ENCODE peak calls at places on chromosomes 12 and 14, in ten cellular contexts. S, W, B, D, N, V, E, Q, A and J are unnamed samples. For H3K4me1 and H3K9me3, the result is how much of the 10 kb centered on the place peaks cover.

GRCh38 chr14:106802413-106803364 is 1276.3 kb downstream of the TMEM121 start:
- DNase-seq in Q (no peak), D (peak), A (no peak), V (peak), B (no peak), S (no peak), N (peak), W (no peak), E (no peak), J (no peak)

GRCh38 chr14:101098641-101099040 is 195.1 kb upstream of the RTL1 start:
- DNase-seq in B (no peak), S (no peak), W (no peak), E (no peak), V (no peak), A (no peak), N (no peak), Q (no peak), D (peak), J (no peak)

GRCh38 chr14:60632777-60633176 is 16.5 kb downstream of the SIX1 start:
- DNase-seq in V (no peak), D (no peak), A (no peak), N (no peak), W (no peak), B (no peak), Q (no peak), S (no peak), E (no peak), J (no peak)

GRCh38 chr12:46303039-46303666 is 34.3 kb upstream of the SLC38A1 start:
- DNase-seq in N (peak), E (peak), S (no peak), A (peak), W (no peak), Q (no peak), D (peak), V (no peak), B (no peak), J (peak)

GRCh38 chr14:94332063-94332583 is 9.0 kb upstream of the SERPINA6 start:
- DNase-seq in N (no peak), B (no peak), Q (no peak), D (no peak), A (no peak), E (no peak), S (no peak), W (no peak), V (no peak), J (no peak)

GRCh38 chr12:118190266-118190665 is 54.3 kb downstream of the PEBP1 start:
- DNase-seq in A (no peak), S (no peak), N (no peak), Q (peak), D (no peak), V (no peak), W (no peak), B (no peak), E (peak), J (no peak)

GRCh38 chr14:52695481-52696091 is at the start of gene ERO1A:
- DNase-seq in E (peak), V (peak), S (peak), B (peak), N (peak), A (peak), D (peak), Q (peak), W (peak), J (peak)

GRCh38 chr12:131250028-131250950 is 296.6 kb downstream of the ADGRD1 start:
- DNase-seq in W (peak), N (no peak), E (no peak), B (peak), Q (no peak), V (no peak), S (no peak), D (no peak), A (no peak), J (no peak)

GRCh38 chr14:84403585-84403984 is 1126.4 kb upstream of the FLRT2 start:
- DNase-seq in D (peak), Q (peak), B (no peak), S (no peak), A (no peak), N (no peak), V (peak), W (no peak), E (no peak), J (peak)

GRCh38 chr12:114221136-114221838 is 184.7 kb downstream of the TBX5 start:
- DNase-seq in A (no peak), N (no peak), S (no peak), B (no peak), W (no peak), E (peak), V (no peak), D (peak), Q (no peak), J (no peak)

GRCh38 chr12:6113691-6114475 is 10.6 kb downstream of the VWF start:
- DNase-seq in D (peak), B (no peak), E (no peak), A (no peak), N (no peak), Q (no peak), W (no peak), V (no peak), S (no peak), J (no peak)

GRCh38 chr12:1582709-1583050 is 11.7 kb downstream of the FBXL14 start:
- DNase-seq in N (no peak), S (no peak), Q (no peak), A (no peak), W (no peak), E (no peak), B (no peak), D (no peak), V (no peak), J (no peak)

GRCh38 chr12:45670339-45671065 is 59.0 kb upstream of the ARID2 start:
- DNase-seq in D (no peak), W (no peak), Q (no peak), S (no peak), A (no peak), N (no peak), B (no peak), V (no peak), E (peak), J (no peak)

GRCh38 chr14:64337901-64338615 is 43.9 kb upstream of the ESR2 start:
- DNase-seq in V (peak), A (no peak), N (peak), B (no peak), E (peak), D (peak), S (no peak), Q (peak), W (no peak), J (no peak)

GRCh38 chr12:53602176-53602942 is 23.8 kb downstream of the ATF7 start:
- DNase-seq in N (no peak), D (no peak), V (no peak), A (no peak), Q (no peak), S (no peak), B (no peak), W (no peak), E (no peak), J (no peak)

GRCh38 chr12:48004039-48004940 is at the start of gene COL2A1:
- DNase-seq in Q (peak), V (no peak), B (no peak), W (no peak), S (no peak), N (no peak), D (peak), E (peak), A (no peak), J (no peak)

GRCh38 chr12:10220398-10221077 is 7.9 kb downstream of the GABARAPL1 start:
- DNase-seq in N (no peak), S (peak), Q (no peak), A (no peak), E (peak), D (no peak), W (peak), V (no peak), B (peak), J (peak)

GRCh38 chr12:52519826-52520662 is at the start of gene KRT5:
- DNase-seq in D (peak), W (no peak), A (no peak), N (no peak), Q (no peak), S (peak), E (no peak), B (no peak), V (peak), J (peak)

GRCh38 chr12:43621262-43621661 is 69.3 kb upstream of the ADAMTS20 start:
- DNase-seq in D (peak), A (no peak), Q (no peak), B (no peak), N (no peak), S (no peak), E (no peak), W (no peak), V (no peak), J (no peak)
- TF ChIP-seq CTCF in D (peak), A (no peak), Q (no peak), B (no peak), N (no peak), S (no peak), E (no peak), W (no peak), V (no peak), J (no peak)

GRCh38 chr12:58815235-58815634 is 105.1 kb downstream of the LRIG3 start:
- DNase-seq in E (no peak), V (no peak), S (no peak), N (no peak), B (no peak), Q (no peak), W (no peak), A (no peak), D (no peak), J (no peak)

GRCh38 chr12:58814036-58814435 is 106.3 kb downstream of the LRIG3 start:
- DNase-seq in E (no peak), S (no peak), W (no peak), V (no peak), N (no peak), Q (no peak), A (no peak), B (no peak), D (no peak), J (no peak)

GRCh38 chr12:58811346-58811745 is 109.0 kb downstream of the LRIG3 start:
- DNase-seq in S (no peak), N (no peak), A (no peak), D (no peak), V (no peak), B (no peak), W (no peak), E (no peak), Q (no peak), J (no peak)

GRCh38 chr12:58809064-58809607 is 111.2 kb downstream of the LRIG3 start:
- DNase-seq in W (no peak), Q (no peak), V (no peak), A (no peak), N (no peak), S (no peak), E (no peak), B (no peak), D (no peak), J (no peak)

DNA sequence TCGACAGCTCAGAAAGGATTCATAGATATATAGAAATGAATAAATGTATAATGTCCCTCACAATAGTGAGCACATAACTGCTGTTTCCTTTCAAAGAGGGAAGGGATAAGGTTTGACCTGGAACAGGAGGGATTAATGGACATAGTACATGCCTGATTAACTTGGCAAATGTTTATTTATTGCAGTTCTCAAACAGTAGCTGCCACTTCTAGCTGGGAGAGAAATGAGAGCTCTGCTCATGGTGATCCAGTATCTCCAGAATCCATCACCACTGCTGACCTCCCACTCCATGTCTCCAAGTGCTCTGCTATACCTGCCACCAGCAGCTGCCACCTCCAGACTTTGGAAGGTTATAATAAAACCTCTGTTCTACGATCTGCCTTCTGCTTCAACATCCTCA is 108.1 kb downstream of the LRIG3 start:
- DNase-seq in B (no peak), V (no peak), A (no peak), N (no peak), E (no peak), D (no peak), W (no peak), Q (no peak), S (no peak), J (no peak)
- H3K4me1 ChIP-seq in B (under half), V (under half), A (under half), N (under half), E (under half), D (under half), W (under half), Q (under half), S (under half), J (under half)

DNA sequence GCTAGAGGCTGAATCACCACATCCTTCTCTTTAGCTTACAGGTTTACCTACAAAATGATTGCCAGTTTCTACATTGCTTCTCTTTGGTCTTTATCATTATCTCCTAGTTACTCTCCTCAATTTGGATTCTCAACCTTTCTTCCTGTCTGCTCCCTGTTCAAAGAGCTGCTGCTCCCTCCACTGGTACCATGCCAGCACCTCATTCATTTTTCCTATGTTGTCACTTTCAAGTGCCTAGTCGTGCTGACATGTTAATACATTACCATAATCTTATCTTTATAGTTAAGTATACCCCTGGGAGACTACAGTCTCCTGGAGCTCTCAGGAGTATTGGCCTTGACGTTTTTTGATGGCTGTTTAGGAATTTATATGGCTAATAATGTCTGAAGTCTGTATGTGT is 14.2 kb downstream of the FRS2 start:
- DNase-seq in A (no peak), W (no peak), V (no peak), N (no peak), D (no peak), B (no peak), E (no peak), Q (no peak), S (no peak), J (no peak)
- H3K9me3 ChIP-seq in A (under half), W (under half), V (under half), N (under half), D (under half), B (under half), E (under half), Q (under half), S (under half), J (under half)

GRCh38 chr14:99983251-99984012 is 81.8 kb upstream of the EVL start:
- DNase-seq in Q (no peak), B (no peak), N (no peak), A (no peak), W (no peak), S (no peak), E (no peak), V (no peak), D (no peak), J (no peak)

GRCh38 chr14:99981806-99982205 is 83.4 kb upstream of the EVL start:
- DNase-seq in Q (no peak), B (no peak), S (no peak), D (no peak), N (no peak), W (no peak), A (no peak), V (no peak), E (no peak), J (no peak)

GRCh38 chr14:99986416-99986815 is 78.8 kb upstream of the EVL start:
- DNase-seq in D (no peak), N (no peak), W (no peak), S (no peak), B (no peak), A (no peak), E (no peak), Q (no peak), V (no peak), J (no peak)

GRCh38 chr14:99980299-99980698 is 84.9 kb upstream of the EVL start:
- DNase-seq in V (no peak), Q (no peak), A (no peak), N (no peak), B (no peak), W (no peak), E (no peak), S (no peak), D (no peak), J (no peak)

DNA sequence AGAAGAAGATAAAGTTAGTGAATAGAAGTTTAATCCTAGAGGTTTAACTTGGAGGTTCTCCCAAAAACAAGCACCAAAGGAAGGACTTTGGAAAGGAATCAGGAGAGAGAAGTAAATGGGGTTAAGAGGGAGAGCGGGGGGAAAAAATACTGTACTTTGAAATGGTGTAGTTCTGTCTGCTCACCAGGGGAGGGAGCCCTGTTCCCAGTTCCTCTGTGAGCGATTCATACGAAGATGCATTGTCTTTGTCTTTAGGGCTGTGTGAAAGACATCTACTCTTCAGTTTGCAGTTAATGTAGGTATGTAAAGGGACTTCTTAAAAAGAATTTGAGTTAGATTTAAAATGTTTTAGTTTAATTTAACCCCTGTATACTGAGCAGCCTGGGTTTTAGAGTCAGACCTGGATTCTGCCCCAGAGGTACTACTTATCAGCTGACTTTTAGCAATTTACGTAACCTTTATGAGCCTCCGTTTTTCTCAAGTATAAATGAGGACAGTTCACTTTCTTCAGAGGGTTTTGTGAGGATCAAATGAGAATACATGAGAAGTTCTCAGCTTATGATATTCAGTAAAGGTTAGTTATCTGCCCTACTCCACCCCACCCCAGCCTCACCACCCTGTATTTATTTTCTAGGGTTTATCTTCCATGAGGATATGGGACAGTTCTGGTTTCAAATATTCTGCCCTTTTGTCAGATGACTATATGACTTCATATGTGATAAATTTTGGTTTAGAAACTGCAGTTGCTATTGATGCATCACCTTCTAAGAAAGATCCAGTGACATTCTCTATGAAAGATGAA is 82.6 kb upstream of the EVL start:
- DNase-seq in D (peak), S (no peak), W (no peak), V (peak), B (peak), E (peak), A (peak), Q (peak), N (peak), J (no peak)
- TF ChIP-seq CTCF in D (peak), S (peak), W (peak), V (peak), B (peak), E (peak), A (peak), Q (peak), N (peak), J (peak)

DNA sequence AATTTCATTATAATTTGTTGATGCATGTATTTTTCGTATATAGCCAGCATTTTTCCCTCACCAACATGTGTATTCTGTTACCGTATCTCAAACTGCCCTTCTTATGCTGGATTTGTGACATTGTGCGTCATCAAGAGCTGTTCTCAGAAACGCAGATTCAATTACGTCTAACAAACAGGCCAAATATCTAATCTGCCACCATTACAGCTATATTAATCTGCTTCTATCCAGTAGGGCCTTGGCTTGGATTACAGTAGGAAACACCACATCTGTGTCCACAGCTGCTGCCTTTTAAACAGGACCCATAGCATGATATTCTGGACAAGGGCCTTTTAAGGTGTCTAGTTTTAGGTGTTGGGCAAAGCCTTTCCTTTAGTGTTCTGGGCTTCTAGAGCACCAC is 140.6 kb downstream of the PDE3A start:
- DNase-seq in S (no peak), Q (no peak), A (no peak), E (peak), W (no peak), B (no peak), N (no peak), V (no peak), D (no peak), J (no peak)
- H3K4me1 ChIP-seq in S (under half), Q (under half), A (under half), E (under half), W (under half), B (under half), N (under half), V (under half), D (under half), J (under half)

GRCh38 chr12:21988619-21989018 is 47.4 kb upstream of the ABCC9 start:
- DNase-seq in E (no peak), N (no peak), D (no peak), V (no peak), B (no peak), Q (peak), W (no peak), A (no peak), S (no peak), J (no peak)
- H3K9me3 ChIP-seq in E (under half), N (under half), D (under half), V (under half), B (under half), Q (under half), W (under half), A (under half), S (under half), J (under half)